ENCODE peak calls at places on chromosome 20, in four cellular contexts. One of them, this sample, is unnamed.
A peak's percentile ranks its signal among the peaks of the same experiment; 100 is the strongest.

GRCh38 chr20:47336013-47336754 is 20.3 kb downstream of the ZMYND8 start:
- DNase-seq in fibroblast of villous mesenchyme: peak; percentile 93
- DNase-seq in AG04450: no peak
- DNase-seq in adrenal gland: peak; percentile 93
- DNase-seq in this sample: no peak

GRCh38 chr20:18056174-18057105 is 1.3 kb downstream of the OVOL2 start:
- DNase-seq in fibroblast of villous mesenchyme: peak; percentile 4
- DNase-seq in adrenal gland: no peak
- DNase-seq in AG04450: no peak
- DNase-seq in this sample: no peak

GRCh38 chr20:50415516-50416268 is 94.5 kb upstream of the PTPN1 start:
- DNase-seq in fibroblast of villous mesenchyme: peak; percentile 97
- DNase-seq in AG04450: no peak
- DNase-seq in adrenal gland: peak; percentile 100
- DNase-seq in this sample: no peak

GRCh38 chr20:60403105-60403741 is 445.0 kb downstream of the CDH26 start:
- DNase-seq in adrenal gland: no peak
- DNase-seq in AG04450: no peak
- DNase-seq in fibroblast of villous mesenchyme: no peak
- DNase-seq in this sample: no peak

GRCh38 chr20:58649288-58650180 is 1.5 kb upstream of the STX16 start:
- DNase-seq in adrenal gland: peak; percentile 55
- DNase-seq in AG04450: no peak
- DNase-seq in fibroblast of villous mesenchyme: no peak
- DNase-seq in this sample: no peak

GRCh38 chr20:60877071-60877470 is 375.0 kb upstream of the CDH4 start:
- DNase-seq in fibroblast of villous mesenchyme: no peak
- DNase-seq in adrenal gland: no peak
- DNase-seq in AG04450: no peak
- DNase-seq in this sample: no peak

GRCh38 chr20:31823360-31824124 is 4.4 kb downstream of the MYLK2 start:
- DNase-seq in fibroblast of villous mesenchyme: no peak
- DNase-seq in AG04450: no peak
- DNase-seq in adrenal gland: no peak
- DNase-seq in this sample: no peak

GRCh38 chr20:15039088-15039762 is 701.8 kb upstream of the FLRT3 start:
- DNase-seq in AG04450: no peak
- DNase-seq in fibroblast of villous mesenchyme: no peak
- DNase-seq in adrenal gland: no peak
- DNase-seq in this sample: peak; percentile 25

GRCh38 chr20:49938173-49939163 is 2.3 kb downstream of the RNF114 start:
- DNase-seq in fibroblast of villous mesenchyme: peak; percentile 81
- DNase-seq in adrenal gland: peak; percentile 90
- DNase-seq in AG04450: peak; percentile 65
- DNase-seq in this sample: no peak

GRCh38 chr20:15556869-15557268 is 1016.4 kb downstream of the KIF16B start:
- DNase-seq in adrenal gland: no peak
- DNase-seq in AG04450: no peak
- DNase-seq in fibroblast of villous mesenchyme: no peak
- DNase-seq in this sample: no peak

GRCh38 chr20:50302463-50303041 is 111.9 kb downstream of the CEBPB start:
- DNase-seq in adrenal gland: no peak
- DNase-seq in AG04450: no peak
- DNase-seq in fibroblast of villous mesenchyme: peak; percentile 36
- DNase-seq in this sample: no peak

GRCh38 chr20:60627751-60628565 is 624.1 kb upstream of the CDH4 start:
- DNase-seq in AG04450: no peak
- DNase-seq in fibroblast of villous mesenchyme: no peak
- DNase-seq in adrenal gland: no peak
- DNase-seq in this sample: no peak

GRCh38 chr20:39885975-39886649 is 802.9 kb downstream of the MAFB start:
- DNase-seq in adrenal gland: peak; percentile 93
- DNase-seq in fibroblast of villous mesenchyme: peak; percentile 77
- DNase-seq in AG04450: peak; percentile 63
- DNase-seq in this sample: peak; percentile 35

GRCh38 chr20:61162506-61162905 is 89.6 kb upstream of the CDH4 start:
- DNase-seq in adrenal gland: no peak
- DNase-seq in AG04450: no peak
- DNase-seq in fibroblast of villous mesenchyme: no peak
- DNase-seq in this sample: no peak

DNA sequence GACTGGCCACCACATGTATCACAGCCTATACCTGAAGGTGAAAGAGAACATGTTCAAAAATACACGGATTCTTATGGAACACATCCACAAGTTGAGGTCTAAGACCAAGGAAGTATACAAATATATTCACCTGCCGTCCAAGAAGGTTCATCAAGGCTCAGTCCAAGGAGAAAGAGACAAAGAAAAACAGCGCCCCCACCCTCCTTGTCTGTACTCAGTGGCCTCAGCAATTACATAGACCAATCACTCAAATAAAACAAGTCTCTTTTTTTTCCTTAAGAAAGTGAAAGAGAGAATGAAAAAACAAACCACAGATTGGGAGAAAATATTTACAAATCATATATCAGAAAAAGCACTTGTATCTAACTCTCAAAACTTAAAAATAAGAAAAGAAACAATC is 19.5 kb downstream of the CPXM1 start:
- DNase-seq in fibroblast of villous mesenchyme: no peak
- DNase-seq in adrenal gland: no peak
- DNase-seq in AG04450: no peak
- DNase-seq in this sample: no peak
- H3K4me3 ChIP-seq in fibroblast of villous mesenchyme: no peak overlapping the region
- H3K4me3 ChIP-seq in adrenal gland: no peak overlapping the region
- H3K4me3 ChIP-seq in AG04450: no peak overlapping the region
- H3K4me3 ChIP-seq in this sample: no peak overlapping the region

GRCh38 chr20:57547250-57547649 is 13.7 kb upstream of the PCK1 start:
- DNase-seq in fibroblast of villous mesenchyme: no peak
- DNase-seq in adrenal gland: no peak
- DNase-seq in AG04450: no peak
- DNase-seq in this sample: no peak
- TF ChIP-seq CTCF in fibroblast of villous mesenchyme: no peak
- TF ChIP-seq CTCF in adrenal gland: no peak
- TF ChIP-seq CTCF in AG04450: no peak
- TF ChIP-seq CTCF in this sample: no peak

GRCh38 chr20:44026932-44027685 is 112.5 kb downstream of the TOX2 start:
- DNase-seq in AG04450: no peak
- DNase-seq in adrenal gland: no peak
- DNase-seq in fibroblast of villous mesenchyme: peak; percentile 67
- DNase-seq in this sample: no peak

GRCh38 chr20:44023515-44024371 is 109.1 kb downstream of the TOX2 start:
- DNase-seq in fibroblast of villous mesenchyme: no peak
- DNase-seq in AG04450: no peak
- DNase-seq in adrenal gland: peak; percentile 40
- DNase-seq in this sample: no peak

GRCh38 chr20:44025756-44026155 is 111.1 kb downstream of the TOX2 start:
- DNase-seq in adrenal gland: peak; percentile 30
- DNase-seq in fibroblast of villous mesenchyme: no peak
- DNase-seq in AG04450: no peak
- DNase-seq in this sample: no peak

GRCh38 chr20:44022464-44022863 is 107.8 kb downstream of the TOX2 start:
- DNase-seq in AG04450: no peak
- DNase-seq in adrenal gland: peak; percentile 23
- DNase-seq in fibroblast of villous mesenchyme: no peak
- DNase-seq in this sample: no peak

GRCh38 chr20:44024820-44025580 is 110.3 kb downstream of the TOX2 start:
- DNase-seq in AG04450: no peak
- DNase-seq in fibroblast of villous mesenchyme: no peak
- DNase-seq in adrenal gland: peak; percentile 30
- DNase-seq in this sample: no peak
- H3K4me3 ChIP-seq in AG04450: no peak overlapping the region
- H3K4me3 ChIP-seq in fibroblast of villous mesenchyme: no peak overlapping the region
- H3K4me3 ChIP-seq in adrenal gland: no peak overlapping the region
- H3K4me3 ChIP-seq in this sample: no peak overlapping the region

GRCh38 chr20:22585786-22586493 is 1.6 kb upstream of the FOXA2 start:
- DNase-seq in AG04450: no peak
- DNase-seq in fibroblast of villous mesenchyme: no peak
- DNase-seq in adrenal gland: no peak
- DNase-seq in this sample: no peak

GRCh38 chr20:22584922-22585785 is 782 bp upstream of the FOXA2 start:
- DNase-seq in adrenal gland: no peak
- DNase-seq in AG04450: no peak
- DNase-seq in fibroblast of villous mesenchyme: no peak
- DNase-seq in this sample: no peak

GRCh38 chr20:22584630-22584921 is 204 bp upstream of the FOXA2 start:
- DNase-seq in adrenal gland: no peak
- DNase-seq in fibroblast of villous mesenchyme: no peak
- DNase-seq in AG04450: no peak
- DNase-seq in this sample: no peak

GRCh38 chr20:22583773-22584629 is at the start of gene FOXA2:
- DNase-seq in AG04450: no peak
- DNase-seq in adrenal gland: no peak
- DNase-seq in fibroblast of villous mesenchyme: no peak
- DNase-seq in this sample: no peak

DNA sequence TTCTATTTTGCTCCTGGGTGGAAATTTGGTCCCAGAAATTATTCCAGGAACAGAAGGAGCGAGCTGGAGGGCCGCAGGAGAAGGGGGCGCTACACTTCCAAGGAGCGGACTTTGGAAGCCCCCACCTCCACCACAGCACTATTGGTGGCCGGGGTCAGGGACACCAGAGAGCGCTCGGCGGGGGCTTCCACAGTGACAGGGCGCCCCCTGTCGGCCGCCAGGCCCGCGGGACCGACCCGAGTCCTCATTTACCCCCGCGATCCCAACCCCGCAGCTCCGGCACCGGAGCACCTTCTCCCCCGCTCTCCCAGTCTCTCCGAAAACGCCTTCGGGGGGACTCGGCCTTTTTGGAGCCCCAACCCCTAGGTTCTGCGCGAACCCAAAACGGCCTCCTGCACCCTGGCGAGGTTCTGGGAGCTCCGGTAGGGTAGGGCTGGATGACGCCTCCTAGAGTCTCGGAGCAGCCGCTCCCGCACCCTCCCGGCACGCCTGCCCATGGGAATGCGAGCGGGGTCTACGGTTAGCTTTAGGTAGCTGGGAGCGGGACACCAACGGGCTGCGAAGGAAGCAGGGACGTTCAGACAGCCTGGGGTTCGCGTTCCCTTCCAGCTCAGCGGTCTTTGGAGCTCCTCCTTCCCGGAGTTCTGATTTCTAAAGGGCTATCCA is 2.4 kb upstream of the FOXA2 start:
- DNase-seq in adrenal gland: no peak
- DNase-seq in fibroblast of villous mesenchyme: no peak
- DNase-seq in AG04450: no peak
- DNase-seq in this sample: no peak
- TF ChIP-seq CTCF in adrenal gland: no peak
- TF ChIP-seq CTCF in fibroblast of villous mesenchyme: peak; percentile 52
- TF ChIP-seq CTCF in AG04450: peak; percentile 27
- TF ChIP-seq CTCF in this sample: peak; percentile 70

DNA sequence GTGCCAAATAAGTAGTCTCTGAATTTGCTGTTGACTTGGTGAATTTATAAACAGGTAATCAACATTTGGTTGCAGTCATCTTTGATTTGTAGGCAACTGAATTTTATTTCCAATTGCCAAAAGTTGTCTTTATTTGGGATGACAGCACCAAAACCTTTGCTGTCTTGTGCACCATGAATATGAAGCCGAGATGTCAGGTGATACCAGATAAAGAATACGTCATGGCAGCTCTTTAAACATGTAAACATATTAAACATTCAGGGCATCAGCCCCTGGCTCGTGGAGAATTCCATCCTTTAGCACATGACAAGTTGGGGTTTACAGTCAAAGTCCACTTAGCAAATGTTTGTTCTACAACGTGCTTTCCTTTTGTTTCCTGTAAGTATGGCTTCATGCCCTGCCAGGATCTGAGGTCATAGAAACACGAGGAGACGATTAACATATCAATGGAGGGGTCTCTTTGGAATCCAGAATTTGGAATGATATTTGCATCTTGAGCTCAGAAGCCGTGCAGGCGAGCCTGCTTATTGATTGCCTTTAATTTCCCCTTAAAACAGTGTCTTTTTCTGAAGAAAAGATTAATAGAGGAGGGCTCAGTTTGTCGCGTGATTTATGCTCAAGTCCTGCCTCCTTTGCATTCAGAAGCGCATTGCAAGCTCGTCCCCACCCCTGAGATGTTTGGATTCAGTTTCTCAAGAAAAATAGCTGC is 170.2 kb upstream of the ZNF217 start:
- DNase-seq in adrenal gland: no peak
- DNase-seq in fibroblast of villous mesenchyme: peak; percentile 54
- DNase-seq in AG04450: no peak
- DNase-seq in this sample: peak; percentile 83
- H3K4me3 ChIP-seq in adrenal gland: no peak overlapping the region
- H3K4me3 ChIP-seq in fibroblast of villous mesenchyme: no peak overlapping the region
- H3K4me3 ChIP-seq in AG04450: no peak overlapping the region
- H3K4me3 ChIP-seq in this sample: no peak overlapping the region

GRCh38 chr20:32990426-32990825 is 13.8 kb downstream of the SUN5 start:
- DNase-seq in AG04450: no peak
- DNase-seq in fibroblast of villous mesenchyme: no peak
- DNase-seq in adrenal gland: no peak
- DNase-seq in this sample: no peak
- TF ChIP-seq CTCF in AG04450: no peak
- TF ChIP-seq CTCF in fibroblast of villous mesenchyme: no peak
- TF ChIP-seq CTCF in adrenal gland: no peak
- TF ChIP-seq CTCF in this sample: no peak

GRCh38 chr20:3783068-3783489 is 1.8 kb upstream of the SPEF1 start:
- DNase-seq in fibroblast of villous mesenchyme: no peak
- DNase-seq in AG04450: no peak
- DNase-seq in adrenal gland: no peak
- DNase-seq in this sample: no peak

GRCh38 chr20:3783516-3784225 is 2.4 kb upstream of the SPEF1 start:
- DNase-seq in adrenal gland: no peak
- DNase-seq in fibroblast of villous mesenchyme: no peak
- DNase-seq in AG04450: no peak
- DNase-seq in this sample: no peak

GRCh38 chr20:3782597-3782996 is 1.3 kb upstream of the SPEF1 start:
- DNase-seq in fibroblast of villous mesenchyme: no peak
- DNase-seq in adrenal gland: no peak
- DNase-seq in AG04450: no peak
- DNase-seq in this sample: no peak

GRCh38 chr20:3778976-3779375 is 2.3 kb downstream of the SPEF1 start:
- DNase-seq in AG04450: no peak
- DNase-seq in fibroblast of villous mesenchyme: no peak
- DNase-seq in adrenal gland: no peak
- DNase-seq in this sample: no peak

GRCh38 chr20:3781153-3781910 is at the start of gene SPEF1:
- DNase-seq in AG04450: peak; percentile 71
- DNase-seq in adrenal gland: peak; percentile 95
- DNase-seq in fibroblast of villous mesenchyme: peak; percentile 94
- DNase-seq in this sample: no peak
- H3K4me3 ChIP-seq in AG04450: peak within 1 kb of the TSS; percentile 56
- H3K4me3 ChIP-seq in adrenal gland: no peak within 1 kb of the TSS
- H3K4me3 ChIP-seq in fibroblast of villous mesenchyme: peak within 1 kb of the TSS; percentile 48
- H3K4me3 ChIP-seq in this sample: peak within 1 kb of the TSS; percentile 74

GRCh38 chr20:63496404-63497120 is 2.3 kb downstream of the EEF1A2 start:
- DNase-seq in adrenal gland: no peak
- DNase-seq in fibroblast of villous mesenchyme: no peak
- DNase-seq in AG04450: no peak
- DNase-seq in this sample: no peak
- TF ChIP-seq CTCF in adrenal gland: no peak
- TF ChIP-seq CTCF in fibroblast of villous mesenchyme: no peak
- TF ChIP-seq CTCF in AG04450: no peak
- TF ChIP-seq CTCF in this sample: no peak